ENCODE peak calls at places on chromosomes 7 and 10, in five cellular contexts. N is spleen, R is lung, D is trophoblast cell, Z is brain microvascular endothelial cell. K is an unnamed sample.

GRCh38 chr7:128398016-128398840 is 11.6 kb downstream of the IMPDH1 start:
- DNase-seq in R (peak; percentile 63), N (no peak), Z (peak; percentile 32), D (peak; percentile 48), K (peak; percentile 6)

GRCh38 chr10:34736976-34737771 is 77.9 kb downstream of the PARD3 start:
- DNase-seq in D (no peak), N (no peak), Z (no peak), R (no peak), K (no peak)

GRCh38 chr7:159098424-159098786 is 46.3 kb downstream of the VIPR2 start:
- DNase-seq in D (no peak), Z (no peak), R (no peak), N (peak; percentile 54), K (no peak)

GRCh38 chr7:145293793-145294153 is 457.9 kb upstream of the TPK1 start:
- DNase-seq in Z (no peak), N (no peak), R (no peak), D (no peak), K (no peak)

GRCh38 chr7:101956130-101956529 is 138.7 kb downstream of the CUX1 start:
- DNase-seq in N (no peak), R (no peak), Z (no peak), D (no peak), K (no peak)

GRCh38 chr7:50657341-50657873 is 92.2 kb upstream of the DDC start:
- DNase-seq in N (no peak), R (peak; percentile 30), Z (peak; percentile 38), D (no peak), K (no peak)

GRCh38 chr10:70935631-70936030 is 47.3 kb upstream of the PCBD1 start:
- DNase-seq in Z (no peak), N (no peak), D (no peak), R (no peak), K (no peak)

GRCh38 chr7:115211171-115211570 is 289.3 kb downstream of the MDFIC start:
- DNase-seq in D (no peak), Z (no peak), R (no peak), N (no peak), K (no peak)

GRCh38 chr7:24135003-24135817 is 148.8 kb upstream of the NPY start:
- DNase-seq in D (no peak), N (no peak), Z (no peak), R (no peak), K (no peak)

GRCh38 chr7:141675431-141676210 is 26.3 kb downstream of the DENND11 start:
- DNase-seq in N (no peak), R (no peak), D (no peak), Z (no peak), K (peak; percentile 72)

GRCh38 chr7:88759216-88759955 is at the start of gene ZNF804B:
- DNase-seq in R (no peak), N (peak; percentile 73), D (no peak), Z (no peak), K (no peak)

GRCh38 chr7:155130493-155130892 is 60.4 kb downstream of the HTR5A start:
- DNase-seq in D (no peak), N (no peak), R (no peak), Z (no peak), K (no peak)

GRCh38 chr7:7653568-7654187 is 13.1 kb downstream of the UMAD1 start:
- DNase-seq in D (peak; percentile 33), R (no peak), N (no peak), Z (no peak), K (no peak)

GRCh38 chr7:97004931-97005763 is at the start of gene DLX6:
- DNase-seq in D (peak; percentile 99), R (no peak), Z (no peak), N (no peak), K (no peak)

GRCh38 chr10:22630229-22631174 is 83.9 kb downstream of the PIP4K2A start:
- DNase-seq in R (no peak), Z (peak; percentile 26), N (no peak), D (no peak), K (peak; percentile 88)

GRCh38 chr7:128882134-128882533 is 19.5 kb downstream of the ATP6V1F start:
- DNase-seq in Z (no peak), D (no peak), R (no peak), N (peak; percentile 23), K (no peak)

GRCh38 chr7:151249034-151249731 is 689 bp upstream of the SMARCD3 start:
- DNase-seq in N (peak; percentile 86), D (peak; percentile 27), Z (peak; percentile 59), R (peak; percentile 56), K (no peak)

GRCh38 chr10:75868601-75869000 is 437.2 kb downstream of the LRMDA start:
- DNase-seq in D (no peak), R (no peak), N (no peak), Z (no peak), K (no peak)

GRCh38 chr7:70614237-70614984 is 517.5 kb upstream of the GALNT17 start:
- DNase-seq in Z (no peak), D (no peak), N (peak; percentile 81), R (peak; percentile 38), K (no peak)

GRCh38 chr10:86172296-86172695 is 194.3 kb downstream of the GRID1 start:
- DNase-seq in Z (no peak), D (no peak), R (no peak), N (no peak), K (no peak)

GRCh38 chr7:29754874-29755490 is 51.3 kb upstream of the WIPF3 start:
- DNase-seq in Z (no peak), R (no peak), D (no peak), N (no peak), K (no peak)

GRCh38 chr10:62048919-62049636 is 147.6 kb downstream of the ARID5B start:
- DNase-seq in Z (peak; percentile 98), N (peak; percentile 83), R (peak; percentile 79), D (peak; percentile 93), K (peak; percentile 47)

GRCh38 chr10:22765660-22766547 is 51.5 kb upstream of the PIP4K2A start:
- DNase-seq in R (no peak), D (no peak), Z (no peak), N (no peak), K (no peak)

GRCh38 chr10:104591451-104591850 is 49.6 kb upstream of the SORCS3 start:
- DNase-seq in R (no peak), N (no peak), Z (no peak), D (no peak), K (no peak)

GRCh38 chr10:108358912-108359311 is 1194.4 kb upstream of the SORCS1 start:
- DNase-seq in Z (peak; percentile 66), R (no peak), N (no peak), D (peak; percentile 16), K (no peak)

GRCh38 chr10:14356921-14357320 is 26.2 kb upstream of the FRMD4A start:
- DNase-seq in R (no peak), Z (peak; percentile 40), N (no peak), D (no peak), K (no peak)

GRCh38 chr7:51471199-51472016 is 154.8 kb upstream of the COBL start:
- DNase-seq in Z (no peak), D (no peak), R (no peak), N (no peak), K (no peak)

GRCh38 chr7:128113839-128114238 is 82.6 kb upstream of the LRRC4 start:
- DNase-seq in Z (no peak), D (no peak), N (peak; percentile 30), R (no peak), K (no peak)

GRCh38 chr7:80941206-80941758 is 22.4 kb upstream of the SEMA3C start:
- DNase-seq in Z (peak; percentile 40), D (peak; percentile 41), R (no peak), N (no peak), K (no peak)

GRCh38 chr10:9869185-9869584 is 1148.5 kb upstream of the CELF2 start:
- DNase-seq in D (no peak), R (no peak), N (no peak), Z (no peak), K (no peak)

DNA sequence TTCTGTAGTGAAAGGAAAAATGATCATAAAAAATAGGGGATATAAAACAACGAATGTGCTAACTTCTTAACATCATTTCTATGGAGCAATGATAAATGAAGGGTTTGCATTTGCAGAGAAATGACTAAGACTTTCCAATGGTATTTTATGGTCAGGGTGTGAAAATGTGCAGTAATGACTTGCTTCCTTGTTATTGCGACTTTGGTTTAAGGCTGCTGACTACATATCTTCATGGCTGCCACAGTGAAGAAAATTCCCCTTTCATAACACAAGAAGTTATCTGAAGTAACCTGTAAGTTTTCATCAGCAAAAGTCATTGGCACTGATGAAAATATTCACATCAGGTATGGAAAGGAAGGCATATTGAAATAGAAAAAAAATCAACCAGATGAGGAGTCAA is 166.0 kb upstream of the NRG3 start:
- DNase-seq in N (no peak), R (no peak), Z (no peak), D (no peak), K (no peak)
- H3K36me3 ChIP-seq in N (no peaks in the 10 kb centered on the region), R (no peaks in the 10 kb centered on the region), Z (no peaks in the 10 kb centered on the region), D (no peaks in the 10 kb centered on the region), K (no peaks in the 10 kb centered on the region)

GRCh38 chr10:44965104-44965503 is 5.5 kb downstream of the RASSF4 start:
- DNase-seq in D (no peak), R (no peak), N (no peak), Z (no peak), K (no peak)
- H3K27ac ChIP-seq in D (no peak overlapping the region), R (no peak overlapping the region), N (peak overlapping the region; percentile 93), Z (no peak overlapping the region), K (no peak overlapping the region)

GRCh38 chr10:119153661-119154060 is 11.9 kb downstream of the SFXN4 start:
- DNase-seq in R (no peak), D (no peak), Z (no peak), N (no peak), K (no peak)

GRCh38 chr10:119153041-119153440 is 12.5 kb downstream of the SFXN4 start:
- DNase-seq in Z (no peak), R (no peak), D (no peak), N (no peak), K (no peak)

GRCh38 chr10:119149157-119149556 is 16.4 kb downstream of the SFXN4 start:
- DNase-seq in D (no peak), Z (no peak), N (no peak), R (no peak), K (no peak)

GRCh38 chr10:119149723-119150122 is 15.8 kb downstream of the SFXN4 start:
- DNase-seq in D (no peak), N (no peak), Z (no peak), R (no peak), K (no peak)
- H3K36me3 ChIP-seq in D (peaks cover 17% of the 10 kb centered on the region), N (peaks cover 3% of the 10 kb centered on the region), Z (peaks cover 11% of the 10 kb centered on the region), R (peaks cover 27% of the 10 kb centered on the region), K (peaks cover 41% of the 10 kb centered on the region)

DNA sequence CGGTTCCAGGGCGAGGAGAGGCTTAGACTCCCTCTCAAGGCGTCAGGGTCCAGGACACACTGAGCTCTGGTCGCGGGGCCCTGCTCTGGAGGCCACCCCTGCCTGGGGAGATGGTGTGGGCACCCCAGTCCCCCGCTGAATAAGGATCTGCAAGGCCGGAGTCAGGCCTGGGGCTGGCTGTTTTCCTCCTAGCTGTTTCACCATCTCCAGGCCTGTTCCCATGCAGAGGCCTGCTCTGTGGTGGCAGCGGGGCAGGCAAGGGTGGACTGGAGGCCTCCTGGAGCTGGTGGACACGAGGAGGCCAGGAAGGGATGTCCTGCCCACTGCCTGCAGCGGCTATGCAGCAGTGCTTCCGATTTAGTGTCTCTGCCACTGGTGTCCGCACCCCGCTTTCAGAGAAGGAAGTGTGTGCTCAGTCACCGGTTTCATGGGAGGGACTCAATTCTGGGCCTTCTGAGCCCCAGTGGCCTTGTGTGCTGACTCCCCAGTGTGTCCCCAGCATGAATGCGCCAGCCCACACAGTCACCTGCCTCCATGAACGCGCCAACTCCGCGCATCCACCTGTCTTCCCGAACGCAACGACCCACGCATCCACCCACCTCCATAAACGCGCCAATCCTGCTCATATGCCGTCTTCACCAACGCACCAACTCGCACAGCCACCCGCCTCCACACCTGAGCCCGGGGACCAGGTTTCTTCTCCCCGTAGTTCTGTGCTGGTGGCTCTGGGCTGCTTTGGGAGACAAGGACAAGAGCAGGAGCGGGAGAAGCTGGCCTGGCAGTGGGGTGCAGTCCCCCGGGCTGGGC is 14.5 kb upstream of the GPR146 start:
- DNase-seq in Z (no peak), R (no peak), N (peak; percentile 75), D (no peak), K (no peak)
- H3K27ac ChIP-seq in Z (no peak overlapping the region), R (peak overlapping the region; percentile 30), N (peak overlapping the region; percentile 86), D (peak overlapping the region; percentile 60), K (peak overlapping the region; percentile 86)